ENCODE peak calls at places on chromosomes 6 and 20, in six cellular contexts. W, H, G, T, V and Y are unnamed samples. For H3K4me1, the result is how much of the 10 kb centered on the place peaks cover.

GRCh38 chr6:43540507-43540906 is 23.6 kb downstream of the POLR1C start:
- DNase-seq in W (no peak), G (no peak), V (no peak), T (no peak), H (no peak), Y (no peak)

GRCh38 chr6:11323666-11324452 is 91.4 kb upstream of the NEDD9 start:
- DNase-seq in V (no peak), G (no peak), T (peak), W (no peak), H (no peak), Y (no peak)

GRCh38 chr6:25056130-25056529 is 120.4 kb upstream of the RIPOR2 start:
- DNase-seq in H (no peak), V (no peak), T (no peak), G (no peak), W (no peak), Y (peak)

GRCh38 chr6:89734526-89734925 is 85.1 kb downstream of the MDN1 start:
- DNase-seq in W (no peak), H (no peak), V (no peak), G (no peak), T (no peak), Y (no peak)

GRCh38 chr20:4014031-4014474 is 1.3 kb downstream of the RNF24 start:
- DNase-seq in T (peak), W (peak), G (no peak), H (no peak), V (no peak), Y (peak)

GRCh38 chr6:70072540-70073179 is 206.3 kb downstream of the COL19A1 start:
- DNase-seq in W (no peak), V (no peak), H (no peak), T (no peak), G (no peak), Y (no peak)

GRCh38 chr6:43716099-43716498 is 28.5 kb upstream of the MRPS18A start:
- DNase-seq in W (no peak), T (no peak), G (peak), H (peak), V (no peak), Y (no peak)

GRCh38 chr6:52984247-52984646 is 10.8 kb downstream of the GSTA4 start:
- DNase-seq in T (no peak), V (no peak), H (no peak), G (no peak), W (no peak), Y (peak)

GRCh38 chr20:33437141-33437911 is 6.2 kb downstream of the SNTA1 start:
- DNase-seq in W (no peak), G (peak), H (peak), V (no peak), T (no peak), Y (no peak)

GRCh38 chr6:40320947-40321346 is 266.2 kb downstream of the LRFN2 start:
- DNase-seq in T (no peak), V (no peak), W (no peak), G (no peak), H (no peak), Y (no peak)

GRCh38 chr6:89566930-89567634 is 71.5 kb downstream of the LYRM2 start:
- DNase-seq in G (no peak), W (no peak), H (no peak), T (no peak), V (no peak), Y (no peak)

GRCh38 chr6:131694832-131695426 is 6.3 kb downstream of the OR2A4 start:
- DNase-seq in V (no peak), H (peak), G (peak), W (peak), T (peak), Y (peak)

GRCh38 chr6:47520282-47520681 is 42.7 kb downstream of the CD2AP start:
- DNase-seq in V (peak), G (no peak), H (no peak), T (no peak), W (no peak), Y (peak)

GRCh38 chr20:513429-513828 is 30.2 kb downstream of the CSNK2A1 start:
- DNase-seq in V (no peak), T (no peak), W (no peak), H (no peak), G (no peak), Y (no peak)

GRCh38 chr6:144467921-144468320 is 182.8 kb downstream of the UTRN start:
- DNase-seq in H (no peak), T (no peak), V (no peak), G (no peak), W (no peak), Y (no peak)

GRCh38 chr6:125781307-125781868 is 9.4 kb upstream of the NCOA7 start:
- DNase-seq in H (no peak), G (no peak), V (no peak), T (peak), W (no peak), Y (no peak)

GRCh38 chr6:34246563-34247391 is 2.0 kb downstream of the SMIM29 start:
- DNase-seq in W (no peak), G (peak), H (no peak), T (no peak), V (no peak), Y (no peak)

GRCh38 chr20:16581241-16581640 is 8.0 kb upstream of the KIF16B start:
- DNase-seq in H (no peak), V (no peak), T (no peak), G (no peak), W (no peak), Y (no peak)

GRCh38 chr20:16583444-16583843 is 10.2 kb upstream of the KIF16B start:
- DNase-seq in T (no peak), G (no peak), V (no peak), H (no peak), W (no peak), Y (no peak)

GRCh38 chr20:16580596-16580995 is 7.3 kb upstream of the KIF16B start:
- DNase-seq in T (no peak), G (no peak), W (no peak), V (no peak), H (no peak), Y (peak)

GRCh38 chr20:16576219-16576618 is 3.0 kb upstream of the KIF16B start:
- DNase-seq in W (no peak), H (no peak), V (no peak), T (no peak), G (no peak), Y (no peak)

GRCh38 chr20:16580127-16580526 is 6.9 kb upstream of the KIF16B start:
- DNase-seq in T (no peak), H (no peak), W (no peak), G (no peak), V (no peak), Y (peak)
- H3K4me3 ChIP-seq in T (no peak), H (no peak), W (no peak), G (no peak), V (no peak), Y (no peak)

GRCh38 chr6:139277161-139277560 is 14.6 kb downstream of the TXLNB start:
- DNase-seq in T (no peak), W (no peak), G (no peak), V (no peak), H (no peak), Y (no peak)
- H3K4me1 ChIP-seq in T (under half), W (under half), G (under half), V (under half), H (under half), Y (under half)

GRCh38 chr6:455006-455585 is 63.5 kb downstream of the IRF4 start:
- DNase-seq in G (no peak), H (no peak), W (no peak), V (no peak), T (no peak), Y (no peak)

GRCh38 chr6:455835-456234 is 64.3 kb downstream of the IRF4 start:
- DNase-seq in H (no peak), T (no peak), V (no peak), G (no peak), W (no peak), Y (no peak)

GRCh38 chr6:452301-453067 is 60.9 kb downstream of the IRF4 start:
- DNase-seq in G (no peak), W (no peak), H (peak), V (no peak), T (no peak), Y (no peak)

GRCh38 chr6:453152-453551 is 61.6 kb downstream of the IRF4 start:
- DNase-seq in T (no peak), V (no peak), H (peak), W (no peak), G (no peak), Y (no peak)

DNA sequence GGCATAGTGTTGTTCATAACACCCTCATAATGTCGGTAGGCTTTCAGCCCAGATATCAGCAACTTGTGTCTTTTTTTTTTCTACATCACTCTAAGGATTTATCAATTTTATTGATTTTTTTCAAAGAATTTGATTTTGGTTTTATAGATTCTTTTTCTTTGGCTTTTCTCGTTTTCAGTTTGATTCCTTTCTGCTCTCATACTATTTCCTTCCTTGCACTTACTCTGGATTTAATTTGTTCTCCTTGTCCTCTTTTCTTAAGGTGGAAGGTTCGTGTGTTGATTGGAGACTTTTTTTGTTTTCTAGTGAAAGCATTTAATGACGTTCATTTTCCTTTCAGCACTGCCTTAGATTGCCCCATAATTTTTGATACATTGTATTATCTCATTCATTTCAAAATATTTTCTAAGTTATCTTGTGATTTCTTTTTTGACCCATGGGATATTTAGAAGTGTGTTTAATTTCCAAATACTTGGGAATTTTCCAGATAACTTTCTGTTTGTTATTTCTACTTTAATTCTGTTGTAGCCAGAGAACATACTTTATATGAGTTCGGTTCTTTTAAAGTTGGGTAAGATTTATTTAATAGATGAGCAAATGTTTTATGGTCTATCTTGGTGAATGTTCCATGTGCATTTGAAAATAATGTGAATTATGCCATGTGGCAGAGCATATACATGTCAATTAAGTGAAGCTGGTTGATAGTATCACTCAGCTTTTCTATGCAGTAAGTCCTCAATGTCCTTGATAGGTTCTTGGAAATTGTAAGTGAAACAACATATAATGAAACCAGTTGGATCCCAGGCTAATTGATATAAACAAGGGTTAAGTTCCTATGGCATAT is 62.8 kb downstream of the IRF4 start:
- DNase-seq in H (no peak), W (no peak), V (no peak), G (no peak), T (no peak), Y (no peak)
- H3K4me3 ChIP-seq in H (no peak), W (no peak), V (no peak), G (no peak), T (no peak), Y (no peak)

GRCh38 chr6:32933661-32934085 is 7.2 kb downstream of the HLA-DMB start:
- DNase-seq in T (peak), H (peak), W (peak), V (peak), G (peak), Y (peak)
- H3K4me1 ChIP-seq in T (under half), H (under half), W (under half), V (under half), G (under half), Y (under half)

GRCh38 chr6:122401104-122401503 is 1.7 kb downstream of the HSF2 start:
- DNase-seq in W (no peak), G (no peak), V (no peak), T (no peak), H (no peak), Y (no peak)

GRCh38 chr6:122400467-122401089 is 1.1 kb downstream of the HSF2 start:
- DNase-seq in V (no peak), G (no peak), T (no peak), W (no peak), H (no peak), Y (no peak)

GRCh38 chr6:122400121-122400450 is 634 bp downstream of the HSF2 start:
- DNase-seq in H (no peak), T (no peak), V (no peak), G (no peak), W (no peak), Y (no peak)

GRCh38 chr6:122399348-122400120 is at the start of gene HSF2:
- DNase-seq in H (peak), V (peak), T (peak), G (peak), W (peak), Y (peak)

DNA sequence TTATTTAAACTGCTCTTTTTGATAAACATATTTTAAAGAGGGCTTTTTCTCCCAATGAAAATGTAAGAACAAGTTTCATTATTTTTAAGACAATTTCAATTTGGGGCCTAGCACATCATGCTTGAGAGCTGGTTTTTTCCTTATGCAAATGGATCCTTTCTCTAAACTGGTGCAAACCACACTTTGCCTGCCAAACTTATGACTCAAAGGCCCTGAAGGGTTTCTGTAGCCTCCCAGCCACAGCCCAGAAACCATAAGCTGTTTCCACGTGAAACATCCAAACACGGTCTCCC is 451 bp upstream of the HSF2 start:
- DNase-seq in W (no peak), H (no peak), V (no peak), T (no peak), G (no peak), Y (no peak)
- H3K4me3 ChIP-seq in W (peak), H (peak), V (no peak), T (peak), G (peak), Y (peak)